ENCODE peak calls at places on chromosomes 12 and 14, in nine cellular contexts. G, X, T, V, O, U, R, Z and M are unnamed samples. For H3K4me1, the result is how much of the 10 kb centered on the place peaks cover.

GRCh38 chr12:122031342-122032216 is 9.9 kb downstream of the BCL7A start:
- DNase-seq in G (peak), X (no peak), T (no peak), V (no peak), O (peak), U (peak), R (peak), Z (no peak), M (peak)

GRCh38 chr12:11719678-11720099 is 70.2 kb downstream of the ETV6 start:
- DNase-seq in G (no peak), X (peak), T (no peak), V (peak), O (peak), U (peak), R (no peak), Z (peak), M (peak)

GRCh38 chr12:55142896-55143870 is 17.0 kb downstream of the OR9K2 start:
- DNase-seq in G (peak), X (no peak), T (peak), V (peak), O (no peak), U (no peak), R (no peak), Z (peak), M (no peak)

GRCh38 chr14:77032854-77033621 is 4.5 kb upstream of the IRF2BPL start:
- DNase-seq in G (peak), X (peak), T (peak), V (peak), O (peak), U (peak), R (peak), Z (peak), M (peak)

GRCh38 chr12:72872986-72873385 is 600.8 kb downstream of the TRHDE start:
- DNase-seq in G (no peak), X (no peak), T (no peak), V (no peak), O (no peak), U (no peak), R (no peak), Z (no peak), M (no peak)

GRCh38 chr14:103549361-103550311 is 12.8 kb downstream of the BAG5 start:
- DNase-seq in G (no peak), X (no peak), T (no peak), V (no peak), O (peak), U (no peak), R (peak), Z (no peak), M (no peak)

GRCh38 chr12:118034429-118035193 is 18.1 kb downstream of the RFC5 start:
- DNase-seq in G (no peak), X (no peak), T (no peak), V (peak), O (no peak), U (no peak), R (no peak), Z (no peak), M (no peak)

GRCh38 chr12:103933237-103933636 is 3.0 kb downstream of the HSP90B1 start:
- DNase-seq in G (no peak), X (no peak), T (peak), V (no peak), O (no peak), U (no peak), R (no peak), Z (no peak), M (no peak)

GRCh38 chr12:108724054-108724889 is 7.0 kb downstream of the CORO1C start:
- DNase-seq in G (peak), X (peak), T (no peak), V (no peak), O (no peak), U (no peak), R (no peak), Z (no peak), M (no peak)

GRCh38 chr12:108720757-108721514 is 10.4 kb downstream of the CORO1C start:
- DNase-seq in G (no peak), X (no peak), T (no peak), V (peak), O (no peak), U (no peak), R (no peak), Z (peak), M (no peak)

GRCh38 chr12:108722992-108723766 is 8.1 kb downstream of the CORO1C start:
- DNase-seq in G (no peak), X (peak), T (no peak), V (peak), O (no peak), U (no peak), R (no peak), Z (peak), M (no peak)

GRCh38 chr12:108721824-108722223 is 9.5 kb downstream of the CORO1C start:
- DNase-seq in G (no peak), X (no peak), T (no peak), V (no peak), O (no peak), U (no peak), R (no peak), Z (no peak), M (no peak)

DNA sequence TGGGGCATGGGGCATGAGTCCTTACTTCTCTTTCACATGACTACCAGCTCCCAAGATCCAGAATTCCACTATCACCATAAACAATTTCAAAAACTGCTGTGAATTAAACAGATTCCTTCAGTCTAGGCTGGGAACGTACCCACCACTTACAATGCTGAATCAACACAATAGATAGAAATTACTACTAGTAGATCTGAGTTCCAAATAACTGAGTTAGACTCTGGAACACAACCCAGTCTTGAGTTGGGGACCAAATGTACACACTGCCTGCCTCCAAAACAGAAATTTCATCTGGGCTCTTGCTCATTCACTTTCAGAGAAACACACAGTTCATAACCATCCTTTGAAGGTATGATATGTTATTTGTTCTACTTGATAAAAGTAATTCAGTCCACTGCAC is 8.9 kb downstream of the CORO1C start:
- DNase-seq in G (no peak), X (no peak), T (no peak), V (no peak), O (no peak), U (no peak), R (no peak), Z (no peak), M (no peak)
- H3K4me1 ChIP-seq in G (under half), X (half or more), T (under half), V (under half), O (under half), U (under half), R (under half), Z (half or more), M (half or more)

DNA sequence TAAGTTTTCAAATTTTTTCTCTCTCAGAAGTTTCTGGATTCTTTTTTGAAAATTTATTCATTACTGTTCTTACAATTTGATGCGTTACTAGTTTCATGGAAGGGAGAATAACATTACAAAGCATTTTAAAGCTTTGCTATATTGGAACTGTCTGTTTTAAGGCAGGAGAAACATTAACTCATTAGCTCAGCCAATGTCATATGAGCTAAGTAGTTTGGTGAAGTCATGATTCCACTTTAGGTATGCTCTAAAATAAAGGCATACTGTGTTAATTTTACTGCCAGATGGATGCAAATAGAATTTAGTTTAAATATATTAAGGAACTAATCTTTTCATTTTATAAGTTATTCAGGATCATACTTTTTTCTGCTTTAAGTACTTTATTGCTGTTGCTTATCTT is 46.0 kb downstream of the ARID2 start:
- DNase-seq in G (no peak), X (no peak), T (no peak), V (no peak), O (no peak), U (no peak), R (no peak), Z (no peak), M (no peak)
- H3K4me1 ChIP-seq in G (under half), X (under half), T (under half), V (under half), O (under half), U (under half), R (under half), Z (under half), M (under half)

GRCh38 chr14:24130380-24130716 is at the start of gene FITM1:
- DNase-seq in G (no peak), X (no peak), T (no peak), V (no peak), O (no peak), U (no peak), R (no peak), Z (no peak), M (no peak)
- H3K4me1 ChIP-seq in G (under half), X (under half), T (under half), V (under half), O (under half), U (under half), R (under half), Z (under half), M (under half)

DNA sequence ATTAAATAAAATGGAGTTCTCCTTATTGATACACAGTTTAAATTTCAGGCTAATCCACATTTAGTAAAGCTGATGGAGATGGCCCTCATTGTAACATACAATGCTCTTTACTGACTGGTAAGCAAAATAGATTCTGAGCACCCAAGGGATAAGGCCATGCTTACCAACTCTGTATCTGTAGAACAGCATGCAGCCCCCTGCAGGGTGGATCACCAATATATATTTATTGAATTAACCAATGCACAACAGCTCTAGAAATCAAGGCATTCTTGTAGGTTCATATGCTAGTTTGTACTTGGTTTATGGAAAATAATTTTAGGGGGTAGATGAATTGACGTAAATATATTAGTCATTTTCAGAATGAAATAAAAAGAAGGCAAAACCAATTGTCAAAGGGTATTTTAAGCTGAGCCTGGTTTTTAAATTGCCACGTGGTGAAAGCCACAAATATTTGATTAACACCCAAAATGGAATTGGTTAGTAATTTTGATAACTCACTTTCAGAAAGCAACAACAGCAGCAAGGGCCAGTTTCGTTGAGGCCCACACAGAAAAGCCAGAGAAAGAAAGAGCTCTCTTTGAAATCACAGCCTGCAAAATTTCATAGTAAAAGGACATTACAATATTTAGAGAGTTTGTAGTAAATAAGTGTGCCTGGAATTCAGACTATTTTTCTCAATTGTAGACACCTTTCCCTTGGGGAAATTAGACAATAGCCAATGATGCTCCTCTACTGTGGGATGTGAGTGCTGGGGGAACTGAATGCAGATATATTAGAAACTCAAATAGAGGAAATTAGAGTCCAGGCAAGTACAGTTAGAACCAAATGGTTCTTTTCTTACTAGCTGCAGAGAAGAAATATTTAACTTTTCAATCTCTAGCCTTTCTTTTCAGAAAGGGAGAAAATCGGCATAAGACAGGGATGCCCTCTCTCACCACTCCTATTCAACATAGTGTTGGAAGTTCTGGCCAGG is 216.2 kb upstream of the ABCD2 start:
- DNase-seq in G (no peak), X (no peak), T (no peak), V (no peak), O (no peak), U (no peak), R (no peak), Z (no peak), M (no peak)
- H3K4me1 ChIP-seq in G (under half), X (under half), T (under half), V (under half), O (under half), U (under half), R (under half), Z (under half), M (under half)

GRCh38 chr14:75283162-75283883 is 4.7 kb downstream of the FOS start:
- DNase-seq in G (no peak), X (no peak), T (no peak), V (peak), O (no peak), U (no peak), R (no peak), Z (peak), M (peak)
- H3K4me1 ChIP-seq in G (under half), X (under half), T (under half), V (under half), O (under half), U (under half), R (under half), Z (under half), M (under half)

GRCh38 chr14:22545842-22546721 is 42.9 kb downstream of the DAD1 start:
- DNase-seq in G (no peak), X (no peak), T (no peak), V (peak), O (peak), U (no peak), R (no peak), Z (no peak), M (no peak)

GRCh38 chr14:22547948-22548750 is 40.9 kb downstream of the DAD1 start:
- DNase-seq in G (no peak), X (no peak), T (no peak), V (no peak), O (no peak), U (no peak), R (no peak), Z (no peak), M (no peak)

GRCh38 chr14:22544881-22545420 is 44.1 kb downstream of the DAD1 start:
- DNase-seq in G (no peak), X (no peak), T (no peak), V (no peak), O (no peak), U (no peak), R (no peak), Z (no peak), M (no peak)

GRCh38 chr14:22547309-22547947 is 41.6 kb downstream of the DAD1 start:
- DNase-seq in G (no peak), X (peak), T (no peak), V (no peak), O (no peak), U (no peak), R (no peak), Z (no peak), M (no peak)

DNA sequence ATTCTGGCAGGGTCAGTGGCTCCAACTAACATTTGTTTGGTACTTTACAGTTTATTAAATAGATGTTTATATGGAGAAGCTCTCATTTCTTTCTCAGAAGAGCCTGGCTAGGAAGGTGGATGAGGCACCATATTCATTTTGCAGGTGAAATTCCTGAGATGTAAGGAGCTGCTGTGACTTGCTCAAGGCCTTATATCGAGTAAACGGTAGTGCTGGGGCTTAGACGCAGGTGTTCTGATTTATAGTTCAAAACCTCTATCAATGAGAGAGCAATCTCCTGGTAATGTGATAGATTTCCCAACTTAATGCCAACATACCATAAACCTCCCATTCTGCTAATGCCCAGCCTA is 42.3 kb downstream of the DAD1 start:
- DNase-seq in G (no peak), X (no peak), T (no peak), V (no peak), O (no peak), U (no peak), R (no peak), Z (no peak), M (no peak)
- H3K4me1 ChIP-seq in G (half or more), X (under half), T (under half), V (under half), O (under half), U (half or more), R (under half), Z (under half), M (under half)

GRCh38 chr14:22588419-22589095 is 467 bp downstream of the DAD1 start:
- DNase-seq in G (no peak), X (no peak), T (no peak), V (no peak), O (no peak), U (no peak), R (no peak), Z (no peak), M (no peak)
- H3K4me1 ChIP-seq in G (half or more), X (half or more), T (under half), V (under half), O (under half), U (under half), R (under half), Z (under half), M (under half)

DNA sequence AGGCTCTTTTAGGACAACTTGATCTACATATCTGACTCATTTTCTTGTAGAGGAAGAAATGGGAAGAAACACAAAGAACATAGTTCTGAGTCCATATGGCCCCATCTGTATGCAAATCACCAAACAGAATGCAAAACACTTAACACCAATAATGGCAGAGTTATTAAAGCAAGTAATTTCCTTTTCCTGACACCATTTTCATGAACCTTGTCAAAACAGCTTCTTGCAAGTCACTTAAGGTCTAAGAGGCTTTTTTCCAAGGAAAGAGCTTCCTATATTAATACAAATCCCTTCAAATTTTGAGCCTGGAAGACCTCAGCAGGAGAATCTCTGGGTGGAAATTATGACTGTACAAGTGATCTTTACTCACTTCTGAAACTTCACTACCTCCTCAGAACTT is 300.4 kb upstream of the CLEC14A start:
- DNase-seq in G (no peak), X (no peak), T (no peak), V (no peak), O (no peak), U (no peak), R (no peak), Z (no peak), M (no peak)
- H3K4me1 ChIP-seq in G (under half), X (under half), T (under half), V (under half), O (under half), U (under half), R (under half), Z (under half), M (under half)

DNA sequence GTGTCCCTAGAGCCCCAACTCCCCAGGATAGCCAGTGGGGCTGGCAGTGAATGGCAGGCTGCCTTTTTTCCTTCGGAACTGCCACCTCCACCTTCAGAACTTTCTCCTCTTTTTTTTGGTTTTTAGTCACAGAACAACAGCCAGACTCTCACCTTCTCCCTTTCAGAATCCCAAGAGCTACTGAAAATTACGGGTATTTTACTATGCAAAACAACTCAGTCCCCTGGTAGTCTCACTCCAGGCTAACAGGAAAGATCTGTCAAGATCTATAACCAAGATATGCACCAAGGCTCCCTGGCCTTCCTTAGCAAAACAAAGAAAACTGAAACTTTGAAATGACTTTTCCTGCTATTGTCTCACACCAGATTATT is 12.5 kb downstream of the PLEKHG6 start:
- DNase-seq in G (no peak), X (no peak), T (no peak), V (no peak), O (no peak), U (no peak), R (no peak), Z (no peak), M (no peak)
- H3K4me1 ChIP-seq in G (under half), X (under half), T (under half), V (under half), O (under half), U (under half), R (under half), Z (under half), M (half or more)

GRCh38 chr14:24368215-24368561 is 204 bp downstream of the NFATC4 start:
- DNase-seq in G (no peak), X (no peak), T (peak), V (no peak), O (no peak), U (no peak), R (no peak), Z (no peak), M (peak)
- H3K4me1 ChIP-seq in G (under half), X (under half), T (under half), V (under half), O (under half), U (under half), R (under half), Z (under half), M (under half)